ENCODE peak calls at places on chromosomes 16 and 17, in ten cellular contexts. M is spleen, L is prostate gland, T is HCT116, N is breast epithelium, R is GM23338, D is sigmoid colon, X is GM12878, Q is upper lobe of left lung, Z is stomach. Y is an unnamed sample.

GRCh38 chr17:14712471-14713075 is 411.7 kb downstream of the HS3ST3B1 start:
- DNase-seq in D (no peak), Z (no peak), M (no peak), N (no peak), Q (no peak), T (no peak), R (no peak), L (no peak), X (no peak), Y (no peak)

GRCh38 chr17:2958706-2959222 is 104.6 kb downstream of the OR1D5 start:
- DNase-seq in X (no peak), R (no peak), D (peak), T (no peak), M (peak), Z (peak), Q (peak), N (no peak), L (no peak), Y (no peak)

GRCh38 chr16:87701505-87701921 is 64.3 kb downstream of the KLHDC4 start:
- DNase-seq in N (no peak), R (no peak), Z (no peak), X (no peak), T (no peak), M (peak), D (no peak), L (no peak), Q (no peak), Y (no peak)

GRCh38 chr16:2043980-2044451 is 3.6 kb downstream of the NTHL1 start:
- DNase-seq in Z (peak), D (peak), M (no peak), R (no peak), X (no peak), L (no peak), N (no peak), T (no peak), Q (peak), Y (peak)

GRCh38 chr17:8606415-8606814 is 24.1 kb downstream of the MYH10 start:
- DNase-seq in R (no peak), M (no peak), Z (no peak), Q (no peak), T (no peak), L (no peak), D (no peak), X (no peak), N (no peak), Y (no peak)

GRCh38 chr17:34118564-34118963 is 136.5 kb upstream of the CCL2 start:
- DNase-seq in X (no peak), R (no peak), Q (no peak), Z (no peak), L (no peak), D (no peak), M (no peak), T (no peak), N (no peak), Y (no peak)

GRCh38 chr17:59368218-59368857 is 36.9 kb downstream of the YPEL2 start:
- DNase-seq in D (no peak), L (no peak), Z (no peak), Q (no peak), R (no peak), T (no peak), M (no peak), N (no peak), X (no peak), Y (no peak)

GRCh38 chr17:73462830-73463229 is 151.0 kb upstream of the CDC42EP4 start:
- DNase-seq in L (no peak), X (no peak), Z (no peak), N (no peak), Q (no peak), D (no peak), M (no peak), R (no peak), T (no peak), Y (no peak)

GRCh38 chr16:72301416-72302048 is 129.6 kb upstream of the PMFBP1 start:
- DNase-seq in N (no peak), Z (no peak), T (no peak), D (no peak), Q (no peak), R (no peak), X (no peak), M (no peak), L (no peak), Y (no peak)

GRCh38 chr17:30271102-30271501 is 20.6 kb downstream of the BLMH start:
- DNase-seq in T (no peak), R (no peak), Z (no peak), X (no peak), L (no peak), D (no peak), N (no peak), Q (no peak), M (no peak), Y (no peak)

GRCh38 chr17:7045492-7046126 is 1.7 kb upstream of the SLC16A11 start:
- DNase-seq in Z (peak), M (no peak), N (no peak), Q (no peak), D (no peak), X (peak), T (peak), L (peak), R (peak), Y (peak)

GRCh38 chr16:82067042-82067809 is 32.2 kb downstream of the HSD17B2 start:
- DNase-seq in R (no peak), Z (no peak), Q (no peak), X (no peak), T (no peak), N (no peak), D (no peak), L (no peak), M (no peak), Y (no peak)

GRCh38 chr17:69819316-69820087 is 255.5 kb upstream of the KCNJ16 start:
- DNase-seq in Z (no peak), D (no peak), M (no peak), N (no peak), L (no peak), Q (no peak), T (no peak), X (no peak), R (no peak), Y (no peak)

GRCh38 chr17:44795421-44795820 is 34.7 kb downstream of the GJC1 start:
- DNase-seq in D (no peak), Q (no peak), T (no peak), Z (no peak), M (no peak), R (no peak), X (no peak), L (no peak), N (no peak), Y (no peak)

GRCh38 chr17:45851022-45851421 is 6.3 kb downstream of the SPPL2C start:
- DNase-seq in Q (no peak), L (no peak), N (no peak), D (no peak), T (no peak), M (no peak), Z (no peak), X (no peak), R (no peak), Y (no peak)

GRCh38 chr17:45848868-45849535 is 4.3 kb downstream of the SPPL2C start:
- DNase-seq in T (no peak), Q (no peak), R (no peak), D (no peak), M (peak), N (no peak), Z (no peak), L (no peak), X (no peak), Y (no peak)

GRCh38 chr17:45849536-45849990 is 4.9 kb downstream of the SPPL2C start:
- DNase-seq in R (no peak), L (no peak), X (no peak), Z (no peak), N (no peak), D (no peak), Q (no peak), T (no peak), M (peak), Y (no peak)

GRCh38 chr17:45850468-45850867 is 5.8 kb downstream of the SPPL2C start:
- DNase-seq in Z (no peak), L (no peak), R (no peak), X (no peak), D (no peak), Q (no peak), N (no peak), T (no peak), M (no peak), Y (no peak)

GRCh38 chr17:45850011-45850410 is 5.3 kb downstream of the SPPL2C start:
- DNase-seq in N (no peak), D (no peak), Q (no peak), M (peak), L (no peak), Z (no peak), X (no peak), R (no peak), T (no peak), Y (no peak)
- TF ChIP-seq POLR2AphosphoS5 in N (no peak), D (no peak), Q (no peak), M (no peak), L (no peak), Z (no peak), X (no peak), R (no peak), T (no peak), Y (no peak)

GRCh38 chr16:57848181-57848580 is 45.9 kb upstream of the KIFC3 start:
- DNase-seq in Z (no peak), X (no peak), N (no peak), R (no peak), M (peak), Q (no peak), T (no peak), L (no peak), D (no peak), Y (no peak)

GRCh38 chr16:57843400-57843799 is 41.1 kb upstream of the KIFC3 start:
- DNase-seq in T (no peak), M (peak), X (no peak), Z (no peak), L (no peak), Q (no peak), R (no peak), D (no peak), N (no peak), Y (no peak)

GRCh38 chr16:57845115-57845514 is 42.8 kb upstream of the KIFC3 start:
- DNase-seq in X (no peak), M (peak), L (no peak), D (no peak), T (no peak), N (no peak), Z (no peak), R (no peak), Q (no peak), Y (no peak)

GRCh38 chr16:57844416-57845030 is 42.2 kb upstream of the KIFC3 start:
- DNase-seq in Q (no peak), Z (no peak), X (no peak), M (peak), L (no peak), D (no peak), N (no peak), T (no peak), R (no peak), Y (no peak)

GRCh38 chr16:57846078-57846697 is 43.9 kb upstream of the KIFC3 start:
- DNase-seq in N (no peak), M (peak), Z (no peak), R (peak), T (no peak), Q (no peak), L (no peak), D (no peak), X (no peak), Y (no peak)
- TF ChIP-seq POLR2AphosphoS5 in N (no peak), M (no peak), Z (no peak), R (no peak), T (no peak), Q (no peak), L (no peak), D (no peak), X (no peak), Y (no peak)

GRCh38 chr17:55440391-55440790 is 18.8 kb upstream of the MMD start:
- DNase-seq in R (no peak), M (no peak), D (no peak), X (no peak), N (no peak), Z (no peak), Q (no peak), L (no peak), T (no peak), Y (no peak)

GRCh38 chr17:55436224-55437164 is 14.9 kb upstream of the MMD start:
- DNase-seq in D (no peak), R (no peak), N (no peak), M (no peak), T (no peak), Z (no peak), Q (no peak), L (no peak), X (no peak), Y (no peak)

GRCh38 chr17:55435408-55435807 is 13.8 kb upstream of the MMD start:
- DNase-seq in Z (no peak), D (no peak), T (no peak), N (no peak), L (no peak), R (no peak), M (no peak), Q (no peak), X (no peak), Y (no peak)

GRCh38 chr17:55434721-55435120 is 13.1 kb upstream of the MMD start:
- DNase-seq in D (no peak), M (no peak), Z (no peak), X (no peak), L (no peak), R (no peak), N (no peak), Q (no peak), T (no peak), Y (no peak)

GRCh38 chr17:55437165-55437605 is 15.6 kb upstream of the MMD start:
- DNase-seq in M (no peak), L (no peak), R (no peak), Q (no peak), N (no peak), X (peak), Z (no peak), T (no peak), D (no peak), Y (no peak)
- TF ChIP-seq POLR2AphosphoS5 in M (no peak), L (no peak), R (no peak), Q (no peak), N (no peak), X (peak), Z (no peak), T (no peak), D (no peak), Y (no peak)

DNA sequence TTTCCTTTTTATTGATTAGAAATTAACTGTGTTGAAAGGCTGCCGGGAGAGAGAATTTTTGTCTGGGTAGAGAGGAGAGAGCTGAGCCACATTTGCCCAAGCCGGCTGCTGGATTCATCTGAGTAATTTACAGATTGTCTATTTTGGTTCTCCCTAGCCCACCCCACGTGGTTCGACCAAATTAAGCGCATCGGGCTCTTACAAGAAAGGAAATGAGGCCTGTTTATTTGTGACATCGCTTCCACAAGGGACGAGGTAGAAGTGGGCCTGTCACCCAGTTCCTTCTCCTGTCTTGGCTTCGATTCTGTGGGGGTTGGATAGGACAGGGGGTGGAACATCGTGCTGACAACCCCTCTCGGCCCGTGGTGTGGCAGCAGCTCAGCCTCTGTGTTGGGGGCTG is 42.9 kb downstream of the SYT17 start:
- DNase-seq in Q (no peak), D (no peak), N (no peak), T (no peak), X (peak), R (no peak), M (peak), Z (no peak), L (no peak), Y (no peak)
- TF ChIP-seq POLR2AphosphoS5 in Q (no peak), D (no peak), N (no peak), T (no peak), X (peak), R (no peak), M (no peak), Z (no peak), L (no peak), Y (no peak)

DNA sequence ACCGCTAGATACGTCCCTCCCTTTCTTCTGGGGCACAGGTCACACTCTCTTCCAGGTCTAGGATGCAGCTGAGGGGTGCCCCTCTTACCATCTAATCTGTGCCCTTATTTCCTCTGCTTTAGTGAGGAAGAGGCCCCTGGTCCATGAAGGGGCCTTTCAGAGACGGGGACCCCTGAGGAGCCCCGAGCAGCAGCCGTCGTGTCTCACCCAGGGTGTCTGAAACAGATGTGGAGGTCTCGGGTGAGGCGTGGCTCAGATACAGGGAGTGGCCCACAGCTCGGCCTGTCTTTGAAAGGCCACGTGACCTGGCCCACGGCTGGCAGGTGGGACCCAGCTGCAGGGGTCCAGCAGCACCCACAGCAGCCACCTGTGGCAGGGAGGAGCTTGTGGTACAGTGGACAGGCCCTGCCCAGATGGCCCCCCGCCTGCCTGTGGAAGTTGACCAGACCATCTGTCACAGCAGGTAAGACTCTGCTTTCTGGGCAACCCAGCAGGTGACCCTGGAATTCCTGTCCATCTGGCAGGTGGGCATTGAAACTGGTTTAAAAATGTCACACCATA is 15.6 kb downstream of the SCGB1C2 start:
- DNase-seq in Q (no peak), L (no peak), T (no peak), X (no peak), R (no peak), D (peak), N (no peak), Z (no peak), M (peak), Y (no peak)
- TF ChIP-seq POLR2AphosphoS5 in Q (no peak), L (no peak), T (no peak), X (no peak), R (no peak), D (no peak), N (no peak), Z (no peak), M (no peak), Y (no peak)

GRCh38 chr17:77853208-77853977 is 105.1 kb upstream of the TNRC6C start:
- DNase-seq in R (no peak), L (no peak), M (peak), D (no peak), Z (no peak), T (no peak), X (no peak), N (no peak), Q (no peak), Y (no peak)
- TF ChIP-seq POLR2AphosphoS5 in R (no peak), L (no peak), M (no peak), D (no peak), Z (no peak), T (no peak), X (no peak), N (no peak), Q (no peak), Y (no peak)

GRCh38 chr17:75430159-75430748 is 24.8 kb upstream of the GRB2 start:
- DNase-seq in M (no peak), R (peak), T (no peak), N (no peak), L (no peak), X (no peak), Z (no peak), Q (no peak), D (no peak), Y (peak)
- TF ChIP-seq POLR2AphosphoS5 in M (no peak), R (no peak), T (no peak), N (no peak), L (no peak), X (no peak), Z (no peak), Q (no peak), D (no peak), Y (no peak)

Y was measured in transverse colon.